ENCODE peak calls at places on chromosomes 7 and 10, in seven cellular contexts. R, I, W, U, H, S and L are unnamed samples.

GRCh38 chr7:42502022-42502421 is 265.0 kb upstream of the GLI3 start:
- DNase-seq in R (no peak), I (no peak), W (no peak), U (no peak), H (no peak), S (no peak), L (no peak)

GRCh38 chr10:5644930-5645329 is 21.5 kb downstream of the ASB13 start:
- DNase-seq in R (no peak), I (no peak), W (no peak), U (no peak), H (no peak), S (no peak), L (no peak)

GRCh38 chr7:156470399-156471320 is 169.9 kb upstream of the RNF32 start:
- DNase-seq in R (no peak), I (no peak), W (peak), U (no peak), H (no peak), S (no peak), L (no peak)

GRCh38 chr7:94391716-94392390 is 2.8 kb upstream of the COL1A2 start:
- DNase-seq in R (no peak), I (peak), W (no peak), U (no peak), H (no peak), S (no peak), L (no peak)

GRCh38 chr10:125911990-125912389 is 15.6 kb downstream of the FANK1 start:
- DNase-seq in R (peak), I (no peak), W (no peak), U (no peak), H (peak), S (no peak), L (no peak)

GRCh38 chr10:25875555-25876165 is 58.4 kb upstream of the MYO3A start:
- DNase-seq in R (peak), I (peak), W (no peak), U (peak), H (peak), S (no peak), L (peak)

GRCh38 chr7:155349601-155350331 is 52.1 kb downstream of the INSIG1 start:
- DNase-seq in R (peak), I (no peak), W (no peak), U (no peak), H (no peak), S (no peak), L (peak)

GRCh38 chr10:43166207-43166878 is 28.1 kb downstream of the CSGALNACT2 start:
- DNase-seq in R (no peak), I (no peak), W (no peak), U (no peak), H (no peak), S (no peak), L (no peak)

GRCh38 chr10:104036518-104037260 is 49.0 kb downstream of the COL17A1 start:
- DNase-seq in R (no peak), I (no peak), W (peak), U (no peak), H (no peak), S (no peak), L (peak)

GRCh38 chr7:142323706-142324105 is 65.8 kb upstream of the PRSS58 start:
- DNase-seq in R (no peak), I (no peak), W (peak), U (peak), H (peak), S (no peak), L (no peak)

GRCh38 chr10:69769395-69769989 is 32.2 kb upstream of the COL13A1 start:
- DNase-seq in R (no peak), I (peak), W (no peak), U (peak), H (peak), S (peak), L (no peak)

GRCh38 chr7:33761440-33762080 is 143.8 kb upstream of the BMPER start:
- DNase-seq in R (no peak), I (no peak), W (no peak), U (no peak), H (no peak), S (no peak), L (no peak)

GRCh38 chr10:114043532-114044250 is at the start of gene ADRB1:
- DNase-seq in R (peak), I (peak), W (peak), U (peak), H (peak), S (no peak), L (peak)

GRCh38 chr7:68449099-68449498 is 1149.2 kb upstream of the AUTS2 start:
- DNase-seq in R (no peak), I (no peak), W (no peak), U (no peak), H (no peak), S (no peak), L (no peak)

GRCh38 chr10:73039635-73040034 is 57.0 kb downstream of the P4HA1 start:
- DNase-seq in R (no peak), I (peak), W (no peak), U (peak), H (no peak), S (peak), L (no peak)

GRCh38 chr7:1156782-1157535 is 3.0 kb downstream of the ZFAND2A start:
- DNase-seq in R (no peak), I (peak), W (no peak), U (no peak), H (peak), S (no peak), L (no peak)

GRCh38 chr7:89049043-89049442 is 253.5 kb upstream of the TEX47 start:
- DNase-seq in R (no peak), I (no peak), W (no peak), U (no peak), H (no peak), S (no peak), L (no peak)

GRCh38 chr7:1666779-1667565 is 3.1 kb upstream of the ELFN1 start:
- DNase-seq in R (peak), I (no peak), W (peak), U (peak), H (peak), S (no peak), L (peak)

GRCh38 chr7:120028636-120029035 is 244.3 kb upstream of the KCND2 start:
- DNase-seq in R (no peak), I (no peak), W (no peak), U (no peak), H (no peak), S (no peak), L (no peak)

GRCh38 chr7:85090138-85090537 is 96.7 kb downstream of the SEMA3D start:
- DNase-seq in R (no peak), I (no peak), W (no peak), U (no peak), H (no peak), S (no peak), L (no peak)

GRCh38 chr10:100882681-100883321 is 30.0 kb upstream of the SLF2 start:
- DNase-seq in R (no peak), I (peak), W (no peak), U (no peak), H (no peak), S (no peak), L (peak)

GRCh38 chr10:13439771-13440708 is 88.8 kb downstream of the BEND7 start:
- DNase-seq in R (peak), I (peak), W (peak), U (peak), H (peak), S (no peak), L (peak)

GRCh38 chr10:8392216-8392615 is 337.7 kb downstream of the GATA3 start:
- DNase-seq in R (no peak), I (peak), W (no peak), U (no peak), H (peak), S (no peak), L (no peak)

GRCh38 chr10:6953131-6953834 is 373.2 kb upstream of the PRKCQ start:
- DNase-seq in R (peak), I (peak), W (no peak), U (no peak), H (no peak), S (no peak), L (no peak)

GRCh38 chr7:41367967-41368882 is 334.7 kb downstream of the INHBA start:
- DNase-seq in R (no peak), I (no peak), W (no peak), U (no peak), H (no peak), S (no peak), L (no peak)

GRCh38 chr7:2070151-2070763 is 162.5 kb downstream of the MAD1L1 start:
- DNase-seq in R (no peak), I (no peak), W (no peak), U (no peak), H (no peak), S (no peak), L (no peak)

GRCh38 chr10:73998623-73999622 is 1.0 kb downstream of the VCL start:
- DNase-seq in R (peak), I (peak), W (peak), U (peak), H (peak), S (no peak), L (peak)

GRCh38 chr7:374706-375490 is 84.9 kb downstream of the FOXL3 start:
- DNase-seq in R (no peak), I (no peak), W (peak), U (no peak), H (no peak), S (no peak), L (peak)

GRCh38 chr10:95660283-95660682 is 3.8 kb upstream of the ALDH18A1 start:
- DNase-seq in R (no peak), I (peak), W (no peak), U (no peak), H (no peak), S (no peak), L (no peak)

GRCh38 chr7:3210531-3210930 is 90.5 kb upstream of the SDK1 start:
- DNase-seq in R (no peak), I (no peak), W (no peak), U (no peak), H (no peak), S (no peak), L (no peak)

GRCh38 chr7:154892459-154892858 is 110.5 kb downstream of the PAXIP1 start:
- DNase-seq in R (no peak), I (no peak), W (peak), U (no peak), H (no peak), S (no peak), L (no peak)

GRCh38 chr10:119370972-119371703 is 163.8 kb downstream of the GRK5 start:
- DNase-seq in R (no peak), I (peak), W (peak), U (peak), H (no peak), S (peak), L (peak)

GRCh38 chr7:124030964-124031363 is 1.9 kb downstream of the TMEM229A start:
- DNase-seq in R (no peak), I (no peak), W (no peak), U (no peak), H (no peak), S (no peak), L (no peak)
- H3K4me3 ChIP-seq in R (no peak), I (no peak), W (no peak), U (no peak), H (no peak), S (no peak), L (no peak)

GRCh38 chr7:102464577-102465280 is at the start of the genes ALKBH4 and LRWD1:
- DNase-seq in R (peak), I (peak), W (peak), U (peak), H (peak), S (no peak), L (peak)
- TF ChIP-seq CTCF in R (peak), I (peak), W (peak), U (peak), H (no peak), S (peak), L (peak)

GRCh38 chr7:64905133-64905532 is 2.1 kb downstream of the ZNF273 start:
- DNase-seq in R (no peak), I (no peak), W (no peak), U (no peak), H (no peak), S (no peak), L (no peak)
- H3K4me3 ChIP-seq in R (no peak), I (no peak), W (no peak), U (no peak), H (no peak), S (no peak), L (no peak)

DNA sequence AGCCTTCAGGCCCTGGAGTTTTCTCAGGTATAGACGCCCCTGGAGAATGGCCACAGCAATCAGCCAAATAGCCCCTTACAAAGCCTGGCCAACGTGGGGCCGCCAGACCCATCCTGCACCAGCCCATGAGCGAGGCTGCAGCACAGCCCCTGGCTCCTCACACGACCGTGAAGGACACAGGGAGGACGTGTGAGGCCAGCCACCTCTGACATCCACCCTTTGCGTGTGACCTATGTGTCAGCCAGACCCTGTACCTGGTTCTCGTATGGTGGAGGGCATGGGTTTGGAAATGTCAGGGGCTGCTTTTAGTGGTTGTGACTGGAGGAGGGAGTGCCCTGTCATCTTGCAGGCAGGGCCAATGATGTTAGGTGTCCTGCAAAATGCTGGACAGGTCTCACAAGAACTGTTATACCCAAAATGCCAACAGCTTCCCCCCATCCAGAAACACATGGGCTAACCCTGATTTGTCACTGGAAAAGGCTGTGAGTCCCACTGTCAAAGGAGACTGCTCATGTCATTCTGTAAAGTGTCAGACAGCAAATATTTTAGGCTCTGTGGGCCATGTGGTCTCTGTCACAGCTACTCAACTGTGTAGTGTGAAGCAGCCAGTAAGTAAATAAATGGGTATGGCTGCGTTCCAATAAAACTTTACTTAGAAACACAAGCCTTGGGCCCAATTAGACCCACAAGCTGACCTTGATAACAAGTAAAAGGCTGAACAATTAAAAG is 30.0 kb downstream of the NOD1 start:
- DNase-seq in R (peak), I (no peak), W (no peak), U (no peak), H (no peak), S (no peak), L (no peak)
- TF ChIP-seq CTCF in R (no peak), I (no peak), W (no peak), U (no peak), H (no peak), S (no peak), L (no peak)

GRCh38 chr7:26543345-26543744 is 251.7 kb downstream of the SNX10 start:
- DNase-seq in R (no peak), I (no peak), W (no peak), U (no peak), H (no peak), S (no peak), L (no peak)
- H3K4me3 ChIP-seq in R (no peak), I (no peak), W (no peak), U (no peak), H (no peak), S (no peak), L (no peak)